ENCODE peak calls at places on chromosomes 16 and 17, in six cellular contexts. N is MM.1S, M is fibroblast of lung, B is mesendoderm, P is ascending aorta, W is dorsolateral prefrontal cortex. Q is an unnamed sample.

GRCh38 chr16:57504001-57504400 is 17.7 kb upstream of the DOK4 start:
- DNase-seq in N (no peak), B (no peak), W (no peak), P (no peak), M (no peak), Q (no peak)

GRCh38 chr16:528111-529011 is 849 bp downstream of the CAPN15 start:
- DNase-seq in P (no peak), M (peak; percentile 56), N (peak; percentile 17), B (peak; percentile 57), W (no peak), Q (peak; percentile 96)

GRCh38 chr16:4021070-4021779 is 95.0 kb downstream of the ADCY9 start:
- DNase-seq in N (no peak), P (no peak), W (no peak), M (no peak), B (no peak), Q (peak; percentile 95)

GRCh38 chr17:50132104-50132794 is 2.3 kb upstream of the SAMD14 start:
- DNase-seq in P (no peak), B (no peak), M (no peak), N (no peak), W (no peak), Q (no peak)

GRCh38 chr17:1997587-1998425 is 27.3 kb downstream of the RTN4RL1 start:
- DNase-seq in B (peak; percentile 83), W (no peak), P (no peak), M (no peak), N (no peak), Q (peak; percentile 90)

GRCh38 chr17:76554131-76554530 is 14.3 kb downstream of the PRCD start:
- DNase-seq in W (peak; percentile 71), M (no peak), N (no peak), B (no peak), P (no peak), Q (no peak)

GRCh38 chr17:37219876-37220608 is 155.7 kb upstream of the C17orf78 start:
- DNase-seq in B (no peak), N (no peak), W (no peak), M (no peak), P (no peak), Q (no peak)

GRCh38 chr16:5722220-5722619 is 624.6 kb upstream of the EEF2KMT start:
- DNase-seq in N (no peak), W (no peak), M (no peak), P (no peak), B (no peak), Q (no peak)

GRCh38 chr16:15636392-15636873 is 6.5 kb downstream of the MARF1 start:
- DNase-seq in N (no peak), B (no peak), M (no peak), W (no peak), P (no peak), Q (no peak)

GRCh38 chr17:80195671-80196529 is 24.2 kb downstream of the SGSH start:
- DNase-seq in W (no peak), B (peak; percentile 33), P (no peak), M (no peak), N (peak; percentile 23), Q (no peak)

GRCh38 chr17:21285164-21286065 is 904 bp downstream of the MAP2K3 start:
- DNase-seq in M (peak; percentile 38), P (no peak), W (no peak), B (no peak), N (no peak), Q (peak; percentile 45)

GRCh38 chr16:8587065-8587464 is 3.2 kb downstream of the TMEM114 start:
- DNase-seq in P (no peak), W (no peak), N (no peak), B (no peak), M (no peak), Q (no peak)

GRCh38 chr17:76063880-76064546 is 8.3 kb downstream of the SRP68 start:
- DNase-seq in N (no peak), W (no peak), P (no peak), B (no peak), M (no peak), Q (no peak)

GRCh38 chr17:28645576-28645939 is 600 bp upstream of the BLTP2 start:
- DNase-seq in P (no peak), M (no peak), W (no peak), B (no peak), N (no peak), Q (peak; percentile 23)

GRCh38 chr17:44307387-44308186 is 814 bp upstream of the RUNDC3A start:
- DNase-seq in B (peak; percentile 81), P (no peak), M (peak; percentile 26), W (peak; percentile 64), N (no peak), Q (peak; percentile 21)

GRCh38 chr17:74407384-74407783 is 24.5 kb upstream of the GPRC5C start:
- DNase-seq in M (no peak), N (no peak), W (no peak), P (no peak), B (no peak), Q (no peak)

GRCh38 chr16:80718480-80719220 is 85.7 kb downstream of the CDYL2 start:
- DNase-seq in M (no peak), W (no peak), B (peak; percentile 39), P (no peak), N (no peak), Q (peak; percentile 42)

GRCh38 chr17:55990332-55991006 is 162.8 kb upstream of the ANKFN1 start:
- DNase-seq in P (no peak), M (no peak), B (peak; percentile 75), W (no peak), N (no peak), Q (no peak)

GRCh38 chr17:79996291-79996690 is 39.4 kb downstream of the TBC1D16 start:
- DNase-seq in B (no peak), N (no peak), M (no peak), W (no peak), P (no peak), Q (no peak)

GRCh38 chr16:5738586-5738985 is 641.0 kb upstream of the EEF2KMT start:
- DNase-seq in W (no peak), B (peak; percentile 19), M (no peak), N (no peak), P (no peak), Q (no peak)

GRCh38 chr17:64775701-64776570 is 113.8 kb upstream of the SMURF2 start:
- DNase-seq in M (no peak), N (no peak), P (peak; percentile 60), W (no peak), B (no peak), Q (peak; percentile 24)

GRCh38 chr16:85583491-85584181 is 29.5 kb upstream of the GSE1 start:
- DNase-seq in W (no peak), N (no peak), M (peak; percentile 70), P (no peak), B (no peak), Q (no peak)

GRCh38 chr16:8850279-8850885 is 18.4 kb downstream of the CARHSP1 start:
- DNase-seq in N (no peak), M (peak; percentile 71), B (no peak), W (no peak), P (peak; percentile 82), Q (no peak)

GRCh38 chr16:72473631-72474030 is 301.7 kb upstream of the PMFBP1 start:
- DNase-seq in B (no peak), P (no peak), N (no peak), M (no peak), W (no peak), Q (no peak)

GRCh38 chr17:48756816-48757215 is 28.3 kb upstream of the HOXB13 start:
- DNase-seq in M (no peak), W (no peak), N (no peak), B (no peak), P (no peak), Q (no peak)

GRCh38 chr17:9024497-9024896 is 3.2 kb downstream of the NTN1 start:
- DNase-seq in W (no peak), N (no peak), P (no peak), M (no peak), B (no peak), Q (no peak)

GRCh38 chr17:9028171-9028570 is 6.9 kb downstream of the NTN1 start:
- DNase-seq in N (no peak), W (no peak), P (peak; percentile 61), M (no peak), B (no peak), Q (no peak)

GRCh38 chr17:9028632-9029570 is 7.6 kb downstream of the NTN1 start:
- DNase-seq in M (no peak), W (no peak), B (no peak), N (no peak), P (peak; percentile 61), Q (no peak)

GRCh38 chr17:9023389-9024210 is 2.3 kb downstream of the NTN1 start:
- DNase-seq in W (no peak), N (no peak), B (no peak), P (peak; percentile 68), M (no peak), Q (no peak)

GRCh38 chr17:9026741-9027140 is 5.4 kb downstream of the NTN1 start:
- DNase-seq in B (no peak), M (no peak), W (no peak), P (no peak), N (no peak), Q (no peak)
- H3K27me3 ChIP-seq in B (peaks cover 27% of the 10 kb centered on the region), M (peaks cover 26% of the 10 kb centered on the region), W (peaks cover 59% of the 10 kb centered on the region), P (no peaks in the 10 kb centered on the region), N (peaks cover 54% of the 10 kb centered on the region), Q (peaks cover 16% of the 10 kb centered on the region)

DNA sequence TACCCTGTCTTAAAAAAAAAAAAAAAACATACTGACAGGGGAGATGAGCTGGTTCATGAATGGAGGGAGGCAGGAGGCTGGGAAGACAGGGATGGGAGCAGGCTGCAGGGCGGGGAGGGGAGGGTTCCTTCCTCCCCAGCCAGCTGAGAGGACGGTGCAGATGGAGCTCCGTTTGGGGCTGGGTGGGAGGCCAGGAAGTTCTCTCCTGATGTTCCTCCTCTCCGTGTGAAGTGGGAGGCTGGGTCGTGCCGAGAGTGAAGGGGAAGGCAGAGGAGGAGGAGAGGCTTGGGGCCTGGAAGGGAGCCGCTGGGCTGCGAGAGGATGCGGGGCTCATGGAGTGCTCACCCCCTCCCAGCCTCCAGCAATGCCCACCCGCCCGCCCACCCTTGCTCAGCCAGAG is 21.3 kb downstream of the SBK1 start:
- DNase-seq in B (no peak), W (peak; percentile 62), P (no peak), M (no peak), N (no peak), Q (no peak)
- H3K4me3 ChIP-seq in B (no peak overlapping the region), W (no peak overlapping the region), P (no peak overlapping the region), M (no peak overlapping the region), N (no peak overlapping the region), Q (no peak overlapping the region)

GRCh38 chr17:68451650-68452354 is 5.5 kb downstream of the WIPI1 start:
- DNase-seq in B (no peak), M (no peak), N (no peak), W (no peak), P (no peak), Q (no peak)

GRCh38 chr17:68453991-68454665 is 3.2 kb downstream of the WIPI1 start:
- DNase-seq in M (no peak), N (no peak), P (no peak), B (no peak), W (no peak), Q (no peak)

GRCh38 chr17:68450391-68450790 is 6.9 kb downstream of the WIPI1 start:
- DNase-seq in B (no peak), N (no peak), W (no peak), M (no peak), P (no peak), Q (no peak)

GRCh38 chr17:68450801-68451200 is 6.5 kb downstream of the WIPI1 start:
- DNase-seq in M (no peak), B (no peak), W (no peak), P (peak; percentile 58), N (no peak), Q (no peak)

GRCh38 chr17:68452724-68453290 is 4.5 kb downstream of the WIPI1 start:
- DNase-seq in N (no peak), W (no peak), B (no peak), P (no peak), M (no peak), Q (no peak)
- H3K27ac ChIP-seq in N (no peak overlapping the region), W (no peak overlapping the region), B (no peak overlapping the region), P (no peak overlapping the region), M (no peak overlapping the region), Q (no peak overlapping the region)

GRCh38 chr17:30217054-30217453 is 18.4 kb downstream of the SLC6A4 start:
- DNase-seq in N (no peak), M (no peak), W (no peak), B (no peak), P (no peak), Q (no peak)
- H3K27me3 ChIP-seq in N (no peaks in the 10 kb centered on the region), M (peaks cover 14% of the 10 kb centered on the region), W (no peaks in the 10 kb centered on the region), B (no peaks in the 10 kb centered on the region), P (no peaks in the 10 kb centered on the region), Q (no peaks in the 10 kb centered on the region)

Q was measured in small intestine.